ENCODE peak calls at places on chromosomes 2 and 18, in seven cellular contexts. N, S, M, Z, J, B and I are unnamed samples.

GRCh38 chr2:44242929-44243328 is 32.4 kb upstream of the SLC3A1 start:
- DNase-seq in N (no peak), S (no peak), M (no peak), Z (no peak), J (no peak), B (no peak), I (no peak)

GRCh38 chr2:16553222-16553621 is 112.4 kb downstream of the CYRIA start:
- DNase-seq in N (no peak), S (no peak), M (peak; percentile 33), Z (no peak), J (no peak), B (peak; percentile 28), I (no peak)

GRCh38 chr2:218002792-218003191 is at the start of gene TNS1:
- DNase-seq in N (no peak), S (no peak), M (peak; percentile 65), Z (no peak), J (peak; percentile 73), B (no peak), I (no peak)

GRCh38 chr18:2955966-2956521 is 56.9 kb downstream of the LPIN2 start:
- DNase-seq in N (no peak), S (no peak), M (no peak), Z (no peak), J (no peak), B (no peak), I (no peak)

GRCh38 chr2:233387225-233387624 is 32.9 kb downstream of the DGKD start:
- DNase-seq in N (no peak), S (no peak), M (no peak), Z (no peak), J (no peak), B (no peak), I (no peak)

GRCh38 chr2:58665156-58665553 is 424.0 kb upstream of the FANCL start:
- DNase-seq in N (no peak), S (no peak), M (no peak), Z (no peak), J (no peak), B (no peak), I (no peak)

GRCh38 chr2:235238537-235238936 is 255.3 kb upstream of the AGAP1 start:
- DNase-seq in N (no peak), S (no peak), M (peak; percentile 46), Z (peak; percentile 58), J (peak; percentile 46), B (peak; percentile 33), I (no peak)

GRCh38 chr2:118387509-118387908 is 299.2 kb downstream of the INSIG2 start:
- DNase-seq in N (no peak), S (peak; percentile 46), M (peak; percentile 78), Z (no peak), J (no peak), B (no peak), I (no peak)

GRCh38 chr18:35245719-35246317 is 5.0 kb downstream of the ZNF397 start:
- DNase-seq in N (no peak), S (no peak), M (no peak), Z (no peak), J (no peak), B (no peak), I (no peak)

GRCh38 chr2:232689152-232689910 is 7.8 kb upstream of the GIGYF2 start:
- DNase-seq in N (no peak), S (peak; percentile 83), M (peak; percentile 40), Z (no peak), J (no peak), B (no peak), I (no peak)

GRCh38 chr2:85253890-85254289 is 73.9 kb downstream of the TGOLN2 start:
- DNase-seq in N (no peak), S (no peak), M (no peak), Z (no peak), J (no peak), B (no peak), I (no peak)

GRCh38 chr2:164061129-164061746 is 325.4 kb upstream of the FIGN start:
- DNase-seq in N (peak; percentile 43), S (no peak), M (peak; percentile 21), Z (no peak), J (no peak), B (peak; percentile 28), I (no peak)

DNA sequence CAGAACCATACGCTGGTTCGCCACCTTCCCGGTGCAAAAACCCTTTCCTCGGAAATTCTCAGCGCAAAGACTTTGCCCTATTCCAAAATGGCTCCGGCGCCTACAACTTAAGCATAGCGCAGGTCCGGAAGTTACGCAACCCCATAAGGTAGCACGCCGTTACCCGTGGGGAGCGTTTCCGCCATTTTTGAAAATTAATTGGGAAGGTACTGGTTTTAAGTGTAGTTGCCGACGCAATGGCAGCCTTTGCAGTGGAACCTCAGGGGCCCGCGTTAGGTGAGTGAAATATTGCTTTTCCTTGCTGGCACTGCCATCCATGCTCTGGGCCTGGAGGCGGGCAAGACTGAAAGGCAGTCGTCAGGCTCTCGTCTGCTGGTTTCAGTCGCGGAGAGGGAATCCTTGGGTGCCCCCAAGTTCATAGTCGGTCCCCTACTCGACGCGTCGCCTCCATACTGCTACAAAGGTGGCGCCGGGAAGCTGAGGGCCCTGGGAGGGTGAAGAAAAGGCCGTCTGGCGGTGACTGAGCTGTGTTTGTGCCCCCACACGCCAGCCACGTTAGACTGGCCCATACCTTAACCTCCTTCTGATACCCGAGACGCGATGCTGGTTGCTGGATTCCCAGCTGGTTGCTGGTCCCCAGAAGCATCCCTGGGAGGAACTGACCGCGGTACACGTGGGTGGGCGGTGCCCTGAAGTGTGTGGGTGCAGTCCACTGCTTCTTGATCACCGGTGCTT is at the start of gene NUP35:
- DNase-seq in N (peak; percentile 82), S (peak; percentile 83), M (peak; percentile 90), Z (peak; percentile 73), J (peak; percentile 91), B (peak; percentile 90), I (peak; percentile 79)
- TF ChIP-seq POLR2A in N (peak; percentile 95), S (no peak), M (peak; percentile 55), Z (no peak), J (peak; percentile 38), B (no peak), I (peak; percentile 16)

DNA sequence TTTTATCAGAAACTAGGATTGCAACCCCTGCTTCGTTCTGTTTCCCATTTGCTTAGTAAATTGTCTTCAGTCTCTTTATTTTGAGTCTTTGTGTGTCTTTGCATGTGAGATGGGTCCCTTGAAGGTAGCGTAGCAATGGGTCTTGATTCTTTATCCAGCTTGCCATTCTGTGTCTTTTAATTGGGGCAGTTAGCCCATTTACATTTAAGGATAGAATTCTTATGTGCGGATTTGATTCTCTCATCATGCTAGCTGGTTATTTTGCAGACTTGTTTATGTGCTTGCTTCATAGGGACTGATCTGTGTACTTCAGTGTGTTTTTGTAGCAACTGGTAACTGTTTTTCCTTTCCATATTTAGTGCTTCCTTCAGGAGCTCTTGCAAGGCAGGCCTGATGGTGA is 73.5 kb downstream of the EPC2 start:
- DNase-seq in N (no peak), S (no peak), M (no peak), Z (no peak), J (no peak), B (no peak), I (no peak)
- H3K9me3 ChIP-seq in N (no peaks in the 10 kb centered on the region), S (peaks cover 4% of the 10 kb centered on the region), M (no peaks in the 10 kb centered on the region), Z (no peaks in the 10 kb centered on the region), J (no peaks in the 10 kb centered on the region), B (no peaks in the 10 kb centered on the region), I (no peaks in the 10 kb centered on the region)

GRCh38 chr18:60865801-60866200 is 467.4 kb upstream of the CDH20 start:
- DNase-seq in N (no peak), S (no peak), M (no peak), Z (no peak), J (no peak), B (no peak), I (no peak)
- H3K4me1 ChIP-seq in N (no peaks in the 10 kb centered on the region), S (no peaks in the 10 kb centered on the region), M (no peaks in the 10 kb centered on the region), Z (no peaks in the 10 kb centered on the region), J (no peaks in the 10 kb centered on the region), B (no peaks in the 10 kb centered on the region), I (no peaks in the 10 kb centered on the region)

GRCh38 chr18:43393174-43393573 is 115.9 kb upstream of the SYT4 start:
- DNase-seq in N (no peak), S (no peak), M (no peak), Z (no peak), J (no peak), B (no peak), I (no peak)

GRCh38 chr18:43396266-43396665 is 119.0 kb upstream of the SYT4 start:
- DNase-seq in N (no peak), S (no peak), M (no peak), Z (no peak), J (no peak), B (no peak), I (no peak)

DNA sequence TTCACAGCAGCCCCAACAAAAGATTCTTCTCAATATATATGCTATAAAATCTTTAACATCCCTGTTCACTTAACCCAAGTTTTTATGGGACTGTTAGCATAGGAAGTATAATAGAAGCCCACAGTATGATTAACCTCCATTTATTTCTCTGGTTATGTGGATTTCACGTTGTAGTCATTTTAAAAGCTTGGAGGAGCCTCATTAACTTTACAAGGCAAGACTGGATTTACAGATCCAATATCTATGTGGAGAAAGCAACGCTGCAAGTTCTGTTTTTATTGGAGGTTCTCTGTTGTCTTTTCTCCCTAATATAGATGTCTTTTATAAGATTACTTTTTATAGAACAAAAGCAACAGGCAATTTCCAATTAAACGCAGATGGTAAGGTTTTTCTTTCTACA is 114.9 kb upstream of the SYT4 start:
- DNase-seq in N (no peak), S (no peak), M (no peak), Z (no peak), J (no peak), B (no peak), I (no peak)
- TF ChIP-seq POLR2A in N (no peak), S (no peak), M (no peak), Z (no peak), J (no peak), B (no peak), I (no peak)

DNA sequence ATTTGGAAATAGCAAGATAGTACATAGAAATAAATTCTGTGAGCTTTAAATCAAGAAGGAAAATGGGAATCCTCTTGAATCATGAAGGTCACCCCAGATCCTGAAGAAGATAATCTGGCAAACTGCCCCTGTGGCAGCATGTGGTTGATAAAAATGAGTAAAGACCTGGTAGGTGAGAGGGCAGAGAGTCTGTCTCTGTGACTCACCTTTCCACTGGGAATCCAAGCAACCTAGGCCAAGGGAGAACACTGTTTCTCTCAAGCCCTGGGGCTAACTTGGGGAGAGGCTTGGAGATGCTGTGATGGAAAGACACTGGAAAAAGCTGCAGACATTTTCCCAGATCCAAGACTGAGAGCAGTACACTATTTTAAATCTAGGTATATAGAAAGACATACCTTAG is 185.8 kb upstream of the CNTNAP5 start:
- DNase-seq in N (no peak), S (no peak), M (no peak), Z (no peak), J (no peak), B (no peak), I (no peak)
- H3K9me3 ChIP-seq in N (peaks cover 10% of the 10 kb centered on the region), S (peaks cover 7% of the 10 kb centered on the region), M (peaks cover 13% of the 10 kb centered on the region), Z (no peaks in the 10 kb centered on the region), J (no peaks in the 10 kb centered on the region), B (peaks cover 4% of the 10 kb centered on the region), I (no peaks in the 10 kb centered on the region)

DNA sequence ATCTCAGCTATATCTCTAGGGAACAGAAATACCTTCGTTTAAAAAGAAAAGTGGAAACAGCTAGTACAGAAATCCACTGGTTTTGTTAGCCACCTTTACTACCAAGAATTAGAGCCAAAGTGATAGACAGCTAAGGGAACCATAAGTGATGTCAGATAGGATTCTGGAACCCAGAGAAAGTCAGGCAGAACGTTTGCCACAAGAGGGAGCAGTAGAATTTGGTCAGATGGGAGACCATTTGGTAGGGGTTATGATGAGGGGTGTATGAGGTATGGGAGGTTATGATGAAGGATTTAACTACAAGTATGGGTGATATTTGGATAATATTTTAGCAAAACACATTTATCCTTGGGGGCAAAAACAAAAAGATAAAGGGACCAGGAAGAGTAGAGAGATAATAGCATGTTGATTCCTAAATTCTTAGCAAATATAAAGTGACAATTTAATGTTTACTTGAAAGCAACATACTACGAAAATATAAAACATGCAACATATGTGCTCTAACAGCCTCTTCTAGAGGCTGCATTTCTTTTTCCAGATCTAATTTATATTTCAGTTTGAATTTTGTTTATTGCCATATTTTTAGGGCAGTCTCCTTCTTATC is 3.3 kb downstream of the SLC8A1 start:
- DNase-seq in N (no peak), S (no peak), M (peak; percentile 52), Z (no peak), J (no peak), B (no peak), I (no peak)
- H3K4me1 ChIP-seq in N (peaks cover 5% of the 10 kb centered on the region), S (peaks cover 70% of the 10 kb centered on the region), M (peaks cover 6% of the 10 kb centered on the region), Z (no peaks in the 10 kb centered on the region), J (no peaks in the 10 kb centered on the region), B (peaks cover 29% of the 10 kb centered on the region), I (no peaks in the 10 kb centered on the region)